ENCODE peak calls at places on chromosomes 11 and 22, in five cellular contexts. P is HepG2; Q is neuronal stem cell; T is hepatocyte; K is naive thymus-derived CD4-positive, alpha-beta T cell. D is an unnamed sample. For H3K9me3, the result is how much of the 10 kb centered on the place peaks cover.

GRCh38 chr22:28819253-28820096 is 19.1 kb upstream of the XBP1 start:
- DNase-seq in P (peak), Q (no peak), T (peak), K (no peak), D (peak)

GRCh38 chr22:42863349-42863911 is 6.4 kb upstream of the ARFGAP3 start:
- DNase-seq in P (no peak), Q (no peak), T (no peak), K (no peak), D (no peak)

GRCh38 chr11:11230802-11231562 is 122.1 kb downstream of the CSNK2A3 start:
- DNase-seq in P (peak), Q (no peak), T (no peak), K (no peak), D (no peak)

GRCh38 chr11:45212566-45213315 is 66.3 kb downstream of the PRDM11 start:
- DNase-seq in P (no peak), Q (no peak), T (no peak), K (no peak), D (no peak)

GRCh38 chr11:78350646-78351165 is 66.9 kb downstream of the GAB2 start:
- DNase-seq in P (no peak), Q (no peak), T (no peak), K (no peak), D (no peak)

GRCh38 chr11:22491826-22492225 is 133.8 kb downstream of the FANCF start:
- DNase-seq in P (no peak), Q (no peak), T (no peak), K (no peak), D (no peak)

GRCh38 chr11:23539556-23539955 is 679.3 kb upstream of the CCDC179 start:
- DNase-seq in P (no peak), Q (no peak), T (no peak), K (no peak), D (no peak)

GRCh38 chr11:93939084-93939780 is 81.9 kb upstream of the HEPHL1 start:
- DNase-seq in P (no peak), Q (no peak), T (no peak), K (no peak), D (no peak)

GRCh38 chr11:65885808-65886536 is 2.3 kb downstream of the FIBP start:
- DNase-seq in P (no peak), Q (no peak), T (no peak), K (no peak), D (no peak)

GRCh38 chr22:32322986-32323385 is 34.7 kb upstream of the RFPL3 start:
- DNase-seq in P (no peak), Q (no peak), T (no peak), K (no peak), D (peak)

GRCh38 chr11:117809236-117810055 is 12.4 kb upstream of the DSCAML1 start:
- DNase-seq in P (no peak), Q (peak), T (peak), K (no peak), D (peak)

GRCh38 chr11:45455536-45455935 is 169.4 kb upstream of the SYT13 start:
- DNase-seq in P (no peak), Q (no peak), T (no peak), K (no peak), D (no peak)

GRCh38 chr22:29380032-29380781 is 8.2 kb downstream of the AP1B1 start:
- DNase-seq in P (no peak), Q (no peak), T (no peak), K (no peak), D (no peak)

GRCh38 chr11:28860898-28861297 is 752.7 kb downstream of the METTL15 start:
- DNase-seq in P (no peak), Q (no peak), T (peak), K (no peak), D (no peak)

GRCh38 chr22:46061431-46062231 is 84.7 kb upstream of the WNT7B start:
- DNase-seq in P (peak), Q (peak), T (no peak), K (no peak), D (peak)

GRCh38 chr11:6438979-6439571 is 1.7 kb downstream of the HPX start:
- DNase-seq in P (peak), Q (peak), T (peak), K (peak), D (no peak)

GRCh38 chr11:74014880-74015279 is 6.0 kb upstream of the UCP3 start:
- DNase-seq in P (no peak), Q (no peak), T (no peak), K (no peak), D (no peak)

GRCh38 chr11:121907379-121907778 is 208.6 kb downstream of the BLID start:
- DNase-seq in P (no peak), Q (no peak), T (no peak), K (no peak), D (no peak)

DNA sequence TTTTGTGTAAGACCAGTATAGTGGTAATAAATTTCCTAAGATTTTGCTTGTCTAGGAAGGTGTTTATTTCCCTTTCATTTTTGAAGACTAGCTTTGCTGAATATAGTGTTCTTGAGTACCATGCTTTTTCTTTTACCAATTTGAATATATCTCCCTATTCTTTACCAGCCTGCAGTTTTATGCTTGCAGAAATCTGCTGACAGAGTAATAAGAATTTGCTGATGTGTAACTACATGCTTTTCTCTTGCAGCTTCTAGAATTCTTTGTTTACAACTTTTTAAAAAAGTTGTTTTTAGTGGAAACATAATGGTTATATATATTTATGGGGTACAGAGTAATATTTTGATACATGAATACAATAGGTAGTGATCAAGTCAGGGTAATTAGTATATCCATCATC is 324.8 kb upstream of the FOLH1 start:
- DNase-seq in P (no peak), Q (no peak), T (no peak), K (no peak), D (no peak)
- H3K9me3 ChIP-seq in P (under half), Q (under half), T (under half), K (under half), D (under half)

GRCh38 chr22:35894937-35895708 is 133.5 kb downstream of the RBFOX2 start:
- DNase-seq in P (no peak), Q (no peak), T (peak), K (no peak), D (no peak)

GRCh38 chr22:35894464-35894878 is 134.2 kb downstream of the RBFOX2 start:
- DNase-seq in P (no peak), Q (no peak), T (no peak), K (no peak), D (no peak)

GRCh38 chr22:35893698-35894097 is 134.9 kb downstream of the RBFOX2 start:
- DNase-seq in P (no peak), Q (no peak), T (no peak), K (no peak), D (no peak)

GRCh38 chr22:35891442-35891841 is 137.2 kb downstream of the RBFOX2 start:
- DNase-seq in P (no peak), Q (no peak), T (no peak), K (no peak), D (no peak)

DNA sequence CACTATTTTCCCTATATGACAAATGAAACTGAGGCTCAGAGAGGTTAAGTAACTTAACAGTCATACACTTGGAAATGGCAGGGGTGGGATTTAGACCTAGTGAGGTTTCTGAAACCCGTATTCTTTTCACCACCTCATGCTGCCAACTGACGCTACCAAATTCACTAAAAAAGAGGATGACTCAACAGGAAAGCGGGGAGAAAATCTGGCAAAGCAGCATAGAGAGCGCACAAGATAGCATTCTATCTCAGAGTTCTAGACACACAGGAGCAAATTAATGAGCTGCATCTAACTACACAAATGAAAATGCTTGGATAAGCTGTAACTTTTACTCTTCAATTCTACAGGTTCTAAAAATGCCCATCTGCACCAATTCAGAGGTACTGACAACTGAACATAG is 136.4 kb downstream of the RBFOX2 start:
- DNase-seq in P (no peak), Q (no peak), T (no peak), K (no peak), D (no peak)
- H3K4me3 ChIP-seq in P (no peak), Q (no peak), T (no peak), K (no peak), D (no peak)

GRCh38 chr11:70579376-70579955 is 181.1 kb downstream of the CTTN start:
- DNase-seq in P (no peak), Q (no peak), T (no peak), K (no peak), D (no peak)
- H3K9me3 ChIP-seq in P (under half), Q (under half), T (under half), K (under half), D (under half)

GRCh38 chr11:63503492-63503891 is 2.4 kb upstream of the LGALS12 start:
- DNase-seq in P (no peak), Q (no peak), T (no peak), K (no peak), D (peak)

GRCh38 chr11:63501236-63501635 is 4.6 kb upstream of the LGALS12 start:
- DNase-seq in P (no peak), Q (no peak), T (no peak), K (no peak), D (no peak)

GRCh38 chr11:63502252-63502820 is 3.5 kb upstream of the LGALS12 start:
- DNase-seq in P (no peak), Q (no peak), T (no peak), K (no peak), D (no peak)

GRCh38 chr11:63504054-63504453 is 1.8 kb upstream of the LGALS12 start:
- DNase-seq in P (no peak), Q (no peak), T (no peak), K (no peak), D (no peak)

GRCh38 chr11:63499874-63500273 is 6.0 kb upstream of the LGALS12 start:
- DNase-seq in P (no peak), Q (no peak), T (no peak), K (no peak), D (no peak)
- H3K4me3 ChIP-seq in P (no peak), Q (no peak), T (no peak), K (no peak), D (no peak)

GRCh38 chr22:47599753-47600152 is 837.3 kb downstream of the TBC1D22A start:
- DNase-seq in P (no peak), Q (no peak), T (no peak), K (no peak), D (no peak)
- H3K9me3 ChIP-seq in P (under half), Q (under half), T (under half), K (under half), D (under half)

DNA sequence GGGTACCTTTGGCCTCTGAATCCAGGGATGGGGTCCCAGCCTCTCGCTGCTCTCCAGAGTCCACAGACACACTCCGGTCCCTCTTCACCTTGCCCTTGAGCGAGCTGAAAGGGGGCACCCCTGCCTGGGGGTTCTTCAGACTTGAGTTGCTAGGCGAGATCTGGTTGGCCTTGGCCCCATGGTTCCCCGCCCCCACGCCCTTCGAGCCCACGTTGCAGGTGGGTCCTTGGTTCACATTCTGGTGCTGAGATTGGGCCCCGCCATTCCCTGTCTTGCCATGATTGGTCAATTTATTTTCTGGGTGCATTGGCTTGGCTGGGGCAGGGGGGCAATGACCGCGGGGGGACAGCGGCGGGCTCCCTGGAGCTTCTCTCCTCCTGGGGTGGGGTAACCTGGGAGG is 17.5 kb downstream of the BCL9L start:
- DNase-seq in P (no peak), Q (no peak), T (no peak), K (no peak), D (no peak)
- H3K4me3 ChIP-seq in P (no peak), Q (no peak), T (no peak), K (no peak), D (no peak)